ENCODE peak calls at places on chromosome 7, in seven cellular contexts. S is left ventricle myocardium inferior, R is GM12864, Y is progenitor cell of endocrine pancreas, T is fibroblast of pulmonary artery, K is fibroblast of lung, G is mucosa of descending colon. E is an unnamed sample.

GRCh38 chr7:44398506-44398905 is 73.1 kb upstream of the CAMK2B start:
- DNase-seq in G (no peak), Y (no peak), R (no peak), S (peak; percentile 42), K (no peak), T (peak; percentile 28), E (no peak)

GRCh38 chr7:29236649-29237048 is 42.1 kb downstream of the CHN2 start:
- DNase-seq in Y (no peak), R (no peak), G (no peak), K (no peak), T (no peak), S (no peak), E (no peak)

GRCh38 chr7:80213814-80214213 is 79.2 kb downstream of the GNAI1 start:
- DNase-seq in K (no peak), S (no peak), Y (no peak), T (no peak), G (no peak), R (no peak), E (no peak)

GRCh38 chr7:45178241-45179225 is 20.9 kb downstream of the RAMP3 start:
- DNase-seq in R (no peak), Y (no peak), G (no peak), S (no peak), K (no peak), T (no peak), E (no peak)

GRCh38 chr7:66050990-66051424 is 24.6 kb upstream of the ASL start:
- DNase-seq in S (no peak), Y (no peak), R (no peak), K (peak; percentile 96), T (peak; percentile 98), G (no peak), E (peak; percentile 84)

GRCh38 chr7:83947260-83947659 is 247.3 kb downstream of the SEMA3A start:
- DNase-seq in S (no peak), R (no peak), T (peak; percentile 10), Y (no peak), G (no peak), K (no peak), E (no peak)

GRCh38 chr7:137846588-137847417 is at the start of gene DGKI:
- DNase-seq in S (no peak), R (no peak), G (no peak), K (no peak), T (no peak), Y (peak; percentile 26), E (no peak)

GRCh38 chr7:30877010-30877740 is 34.5 kb upstream of the AQP1 start:
- DNase-seq in S (no peak), G (no peak), R (no peak), T (no peak), K (no peak), Y (no peak), E (no peak)

GRCh38 chr7:2641406-2642393 is 9.9 kb downstream of the TTYH3 start:
- DNase-seq in K (peak; percentile 94), R (no peak), S (peak; percentile 92), G (peak; percentile 83), T (peak; percentile 98), Y (no peak), E (peak; percentile 90)

GRCh38 chr7:2644514-2645273 is 12.9 kb downstream of the TTYH3 start:
- DNase-seq in G (peak; percentile 62), S (no peak), Y (no peak), R (no peak), K (no peak), T (no peak), E (no peak)

GRCh38 chr7:2645274-2645868 is 13.6 kb downstream of the TTYH3 start:
- DNase-seq in Y (no peak), K (no peak), G (no peak), T (no peak), R (no peak), S (no peak), E (no peak)

GRCh38 chr7:2646336-2646679 is 14.5 kb downstream of the TTYH3 start:
- DNase-seq in G (no peak), Y (no peak), S (no peak), K (no peak), T (no peak), R (no peak), E (no peak)

DNA sequence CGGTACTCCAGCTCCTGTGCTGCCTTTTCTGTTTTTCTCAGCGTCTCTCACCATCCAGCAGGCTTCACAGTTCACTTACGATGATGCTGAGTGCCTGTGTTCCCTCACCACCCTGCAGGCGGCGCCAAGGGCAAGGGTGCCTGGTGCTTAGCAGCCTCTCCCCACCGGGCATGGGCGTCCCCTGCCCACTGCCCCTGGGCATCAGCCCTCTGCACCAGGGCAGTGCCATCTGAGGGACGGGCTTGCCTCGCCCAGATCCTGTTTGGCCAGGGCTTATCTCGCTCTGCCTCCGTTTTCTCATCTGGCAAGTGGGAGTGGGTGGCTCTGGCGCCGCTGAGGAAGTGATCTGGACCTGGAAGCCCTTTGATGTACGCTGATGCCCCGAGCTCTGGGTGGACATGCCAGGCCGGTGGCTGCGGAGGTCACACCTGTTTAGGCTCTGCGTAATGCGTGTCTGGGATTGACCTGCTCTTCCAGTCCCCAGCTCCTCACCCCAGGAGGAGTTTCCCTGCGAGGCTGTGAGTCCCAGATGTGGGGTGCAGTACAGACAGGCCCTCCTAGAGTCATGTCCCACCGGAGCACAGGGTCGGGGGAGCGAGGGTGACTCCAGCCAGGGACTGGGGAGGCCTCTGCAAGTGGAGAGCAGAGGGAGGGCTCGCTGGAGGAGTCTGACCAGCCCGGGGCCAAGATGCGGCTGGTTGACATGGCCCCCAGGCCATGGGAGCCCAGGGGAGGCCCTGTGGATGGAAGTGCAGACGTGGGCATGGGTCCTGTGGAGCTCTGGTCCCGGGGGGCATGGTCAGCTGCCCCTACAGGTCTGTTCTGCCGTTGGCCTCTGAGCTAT is 11.8 kb downstream of the TTYH3 start:
- DNase-seq in S (no peak), T (no peak), R (no peak), G (peak; percentile 52), K (no peak), Y (no peak), E (no peak)
- TF ChIP-seq CTCF in S (no peak), T (peak; percentile 23), R (peak; percentile 22), G (no peak), K (no peak), Y (no peak), E (peak; percentile 22)

DNA sequence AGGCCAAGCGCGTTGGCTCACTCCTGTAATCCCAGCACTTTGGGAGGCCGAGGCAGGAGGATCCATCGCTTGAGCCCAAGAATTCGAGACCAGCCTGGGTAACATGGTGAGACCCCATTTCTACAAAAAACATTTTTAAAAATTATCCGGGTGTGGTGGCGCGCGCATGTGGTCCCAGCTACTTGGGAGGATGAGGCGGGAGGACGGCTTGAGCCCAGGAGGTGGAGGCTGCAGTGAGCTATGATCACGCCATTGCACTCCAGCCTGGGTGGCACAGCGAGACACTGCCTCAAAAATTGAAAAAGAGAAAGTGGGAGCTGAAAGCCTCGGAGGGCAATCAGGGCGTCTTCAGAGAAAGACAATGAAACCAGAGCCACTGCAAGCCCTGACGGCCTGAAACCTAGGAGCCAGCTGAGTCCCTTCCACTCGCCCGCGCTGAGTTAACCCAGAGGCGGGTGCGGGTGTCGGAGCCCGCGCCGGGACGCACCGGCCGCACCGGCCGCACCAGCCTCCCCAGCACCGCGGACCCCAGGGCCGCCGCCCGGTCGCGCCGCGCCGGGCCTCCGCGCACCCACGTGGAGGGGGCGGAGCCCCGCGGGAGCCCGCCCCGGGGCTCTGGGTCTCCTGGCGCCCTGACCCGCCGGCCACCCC is 22.4 kb downstream of the ZFAND2A start:
- DNase-seq in T (no peak), Y (no peak), K (no peak), G (peak; percentile 50), S (no peak), R (no peak), E (no peak)
- TF ChIP-seq CTCF in T (no peak), Y (no peak), K (no peak), G (no peak), S (no peak), R (no peak), E (no peak)

DNA sequence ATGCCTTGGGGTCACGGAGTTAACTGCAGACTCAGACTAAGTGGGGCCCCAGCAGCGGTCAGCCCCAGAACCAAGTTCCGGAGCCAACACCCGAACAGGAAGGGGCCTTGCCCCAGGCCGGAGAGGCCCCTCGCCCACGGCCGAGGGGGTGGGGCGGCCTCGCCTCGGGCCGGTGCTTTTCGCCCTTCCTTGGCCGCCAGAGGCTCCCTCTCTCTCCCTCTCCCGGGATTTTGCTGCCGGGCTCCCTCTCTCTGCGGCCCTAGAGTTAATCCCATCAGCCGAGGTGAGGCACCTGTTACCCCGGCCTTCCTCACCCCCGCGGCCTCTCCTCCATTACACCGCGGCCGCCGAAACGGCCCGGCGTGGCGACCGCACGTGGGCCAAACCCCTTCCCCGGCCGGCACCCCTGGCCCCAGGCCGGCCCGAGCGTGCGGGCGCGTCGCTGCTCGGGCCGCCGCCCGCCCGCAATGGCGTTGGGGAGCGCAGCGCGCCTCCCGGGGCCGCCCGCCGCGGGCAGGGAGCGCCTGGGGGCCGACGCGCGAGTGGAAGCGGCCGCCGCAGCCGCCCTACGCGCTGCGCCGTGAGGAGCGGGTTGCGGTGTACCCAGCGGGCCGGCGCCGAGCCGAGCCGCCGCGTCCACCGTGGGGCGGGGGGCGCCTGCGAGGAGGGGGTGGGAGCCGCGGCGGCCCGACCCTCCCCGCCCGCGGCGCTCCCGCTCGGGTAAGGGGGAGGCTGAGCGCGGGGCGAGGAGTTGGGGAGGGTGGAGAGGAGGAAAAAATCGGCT is at the start of gene PPP1R9A:
- DNase-seq in R (no peak), Y (peak; percentile 54), K (peak; percentile 17), S (peak; percentile 33), G (peak; percentile 63), T (peak; percentile 4), E (no peak)
- TF ChIP-seq CTCF in R (no peak), Y (peak; percentile 46), K (peak; percentile 40), S (peak; percentile 54), G (no peak), T (peak; percentile 19), E (peak; percentile 10)

GRCh38 chr7:42931447-42931833 is 534 bp downstream of the PSMA2 start:
- DNase-seq in T (no peak), R (no peak), K (no peak), S (no peak), G (no peak), Y (no peak), E (no peak)

GRCh38 chr7:42930889-42931288 is 1.1 kb downstream of the PSMA2 start:
- DNase-seq in Y (no peak), S (no peak), T (peak; percentile 27), K (no peak), G (no peak), R (no peak), E (no peak)

GRCh38 chr7:42932861-42933591 is 850 bp downstream of the MRPL32 start:
- DNase-seq in K (peak; percentile 41), R (no peak), Y (no peak), S (no peak), T (peak; percentile 47), G (no peak), E (no peak)

GRCh38 chr7:42929449-42929848 is 2.5 kb downstream of the PSMA2 start:
- DNase-seq in Y (no peak), R (no peak), T (no peak), S (no peak), G (no peak), K (no peak), E (no peak)

DNA sequence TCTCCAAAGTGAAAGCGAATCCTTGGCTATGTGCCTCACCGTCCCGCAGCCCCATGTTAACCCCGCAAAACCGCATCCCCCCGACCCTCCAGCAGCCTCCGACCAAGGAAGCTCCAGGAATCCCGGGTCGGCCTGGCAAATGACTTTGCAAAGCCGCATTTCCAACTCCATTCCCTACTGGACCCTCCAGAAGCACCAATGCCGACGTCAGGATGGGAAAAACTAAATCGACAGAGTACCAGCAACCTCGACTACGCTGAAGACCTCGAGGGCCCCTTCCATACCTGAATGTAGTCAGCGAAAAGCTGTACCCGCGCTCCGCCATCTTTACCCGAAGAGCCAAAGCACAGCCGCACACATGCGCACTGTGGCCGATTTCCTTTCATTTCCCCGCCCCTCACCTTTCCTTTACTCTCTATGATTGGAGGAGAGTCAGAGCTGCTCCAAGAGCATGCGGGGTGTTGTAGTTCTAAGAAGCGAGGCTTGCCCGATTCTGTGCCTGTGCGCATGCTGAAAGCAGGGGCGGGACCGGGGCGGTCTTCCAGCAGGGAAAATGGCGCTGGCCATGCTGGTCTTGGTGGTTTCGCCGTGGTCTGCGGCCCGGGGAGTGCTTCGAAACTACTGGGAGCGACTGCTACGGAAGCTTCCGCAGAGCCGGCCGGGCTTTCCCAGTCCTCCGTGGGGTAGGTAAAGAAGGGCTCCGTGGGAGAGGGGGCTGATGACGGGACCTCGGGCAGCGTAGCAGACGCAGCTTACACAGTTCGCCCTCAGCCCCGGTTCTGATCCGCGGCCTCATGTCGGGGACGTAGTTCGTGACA is at the start of the genes MRPL32 and PSMA2:
- DNase-seq in K (peak; percentile 97), R (peak; percentile 94), T (peak; percentile 98), S (peak; percentile 93), G (peak; percentile 95), Y (peak; percentile 84), E (peak; percentile 93)
- TF ChIP-seq CTCF in K (no peak), R (no peak), T (no peak), S (no peak), G (no peak), Y (no peak), E (no peak)